ENCODE peak calls at places on chromosome 9, in five cellular contexts. E is AG09309, G is astrocyte of the spinal cord, I is AG04450, D is suprapubic skin. A is an unnamed sample.

GRCh38 chr9:129569506-129570449 is 51.1 kb downstream of the C9orf50 start:
- DNase-seq in E (no peak), G (peak; percentile 60), I (no peak), D (no peak), A (peak; percentile 45)

GRCh38 chr9:116342941-116343340 is 189.3 kb downstream of the PAPPA start:
- DNase-seq in E (no peak), G (no peak), I (no peak), D (no peak), A (no peak)

GRCh38 chr9:89878003-89878411 is 273.2 kb downstream of the GADD45G start:
- DNase-seq in E (no peak), G (no peak), I (no peak), D (no peak), A (no peak)

GRCh38 chr9:121288874-121289553 is 21.1 kb downstream of the GSN start:
- DNase-seq in E (no peak), G (peak; percentile 82), I (peak; percentile 48), D (peak; percentile 76), A (peak; percentile 88)

GRCh38 chr9:94692601-94693000 is 33.9 kb upstream of the AOPEP start:
- DNase-seq in E (no peak), G (no peak), I (no peak), D (no peak), A (no peak)

GRCh38 chr9:135605238-135605781 is 34.0 kb downstream of the GLT6D1 start:
- DNase-seq in E (no peak), G (no peak), I (no peak), D (no peak), A (no peak)

GRCh38 chr9:137105814-137106661 is 8.5 kb downstream of the DPP7 start:
- DNase-seq in E (no peak), G (no peak), I (no peak), D (no peak), A (no peak)

GRCh38 chr9:119157196-119157595 is 212.0 kb downstream of the BRINP1 start:
- DNase-seq in E (no peak), G (no peak), I (no peak), D (no peak), A (no peak)

GRCh38 chr9:297104-297794 is 82.6 kb downstream of the DOCK8 start:
- DNase-seq in E (no peak), G (no peak), I (no peak), D (no peak), A (no peak)

GRCh38 chr9:20604561-20604960 is 17.7 kb downstream of the MLLT3 start:
- DNase-seq in E (no peak), G (peak; percentile 67), I (no peak), D (no peak), A (peak; percentile 51)

GRCh38 chr9:89553451-89554020 is 51.3 kb upstream of the GADD45G start:
- DNase-seq in E (no peak), G (no peak), I (no peak), D (no peak), A (no peak)

GRCh38 chr9:3508531-3509374 is 17.0 kb downstream of the RFX3 start:
- DNase-seq in E (no peak), G (peak; percentile 64), I (no peak), D (no peak), A (peak; percentile 6)

GRCh38 chr9:137341227-137341626 is 39.2 kb upstream of the NRARP start:
- DNase-seq in E (no peak), G (no peak), I (no peak), D (no peak), A (no peak)

GRCh38 chr9:88835038-88835466 is 156.2 kb upstream of the S1PR3 start:
- DNase-seq in E (no peak), G (peak; percentile 85), I (no peak), D (no peak), A (peak; percentile 84)

GRCh38 chr9:93108301-93109041 is 12.5 kb downstream of the CARD19 start:
- DNase-seq in E (no peak), G (no peak), I (no peak), D (peak; percentile 60), A (no peak)

GRCh38 chr9:92610470-92611420 is 59.2 kb downstream of the IPPK start:
- DNase-seq in E (peak; percentile 39), G (no peak), I (no peak), D (no peak), A (no peak)

DNA sequence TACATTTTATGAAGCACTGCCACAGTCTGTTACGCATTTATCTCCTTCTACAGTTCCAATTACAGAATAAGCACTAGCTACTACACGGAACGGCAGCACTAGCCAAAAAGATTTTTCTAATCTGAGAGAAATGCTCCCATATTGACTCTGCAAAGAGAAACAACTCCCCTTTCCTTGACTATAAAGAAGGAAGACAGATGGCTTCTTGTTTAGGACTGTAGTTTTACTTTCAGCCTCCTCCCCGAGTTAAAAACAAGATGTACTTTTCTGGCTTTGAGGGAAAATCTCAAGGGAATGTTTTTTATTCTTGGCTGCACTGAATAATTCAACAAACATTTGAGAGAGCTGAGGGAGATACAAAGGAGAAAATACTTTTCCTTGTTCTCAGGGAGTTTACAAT is 1.9 kb upstream of the SLC44A1 start:
- DNase-seq in E (no peak), G (no peak), I (no peak), D (no peak), A (peak; percentile 46)
- H3K4me3 ChIP-seq in E (no peak overlapping the region), G (no peak overlapping the region), I (no peak overlapping the region), D (no peak overlapping the region), A (peak overlapping the region; percentile 41)

GRCh38 chr9:36018755-36019720 is 17.7 kb upstream of the RECK start:
- DNase-seq in E (no peak), G (no peak), I (peak; percentile 67), D (no peak), A (no peak)

GRCh38 chr9:36018129-36018528 is 18.6 kb upstream of the RECK start:
- DNase-seq in E (no peak), G (no peak), I (no peak), D (no peak), A (no peak)

GRCh38 chr9:36025751-36026150 is 11.0 kb upstream of the RECK start:
- DNase-seq in E (no peak), G (no peak), I (no peak), D (no peak), A (no peak)

GRCh38 chr9:36021968-36022367 is 14.7 kb upstream of the RECK start:
- DNase-seq in E (no peak), G (no peak), I (no peak), D (no peak), A (no peak)

DNA sequence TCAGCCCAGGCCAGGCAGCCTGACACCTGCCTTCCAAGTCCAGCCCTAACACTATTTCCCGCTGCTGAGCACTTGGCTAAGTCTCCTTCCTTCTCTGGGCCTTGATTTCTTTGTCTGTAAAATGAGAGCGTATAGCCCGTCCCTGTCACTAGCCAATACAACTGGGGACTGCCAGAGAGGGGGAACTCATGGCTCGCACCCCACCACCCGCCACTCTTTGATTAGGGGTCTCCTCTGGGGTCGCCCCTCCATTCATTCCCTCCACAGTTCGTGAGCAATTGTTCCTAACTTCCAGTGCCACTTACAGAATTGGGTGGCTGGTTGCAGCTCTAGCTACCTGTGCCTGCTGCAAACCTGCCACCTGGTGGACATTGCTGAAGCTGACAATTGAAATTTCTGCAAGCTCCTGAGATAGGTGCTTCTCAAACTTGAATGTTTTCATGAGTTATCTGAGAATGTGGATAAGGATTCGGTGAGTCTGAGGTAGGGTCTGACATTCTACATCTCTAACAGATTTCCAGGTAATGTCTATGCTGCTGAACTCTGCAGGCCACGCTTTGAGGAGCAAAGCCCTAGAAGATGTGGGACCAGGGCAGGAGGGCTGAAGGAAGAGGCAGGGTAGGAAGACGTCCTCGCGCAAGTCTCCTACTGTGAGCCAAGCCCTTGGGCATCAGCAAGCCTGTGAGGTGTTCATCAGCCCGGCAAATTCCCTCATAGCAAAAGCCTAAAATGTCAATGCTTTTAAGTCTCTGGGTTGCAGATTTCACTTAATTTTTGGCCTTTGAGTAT is 13.3 kb upstream of the RECK start:
- DNase-seq in E (no peak), G (peak; percentile 72), I (no peak), D (peak; percentile 73), A (peak; percentile 84)
- TF ChIP-seq CTCF in E (peak; percentile 92), G (peak; percentile 84), I (peak; percentile 87), D (peak; percentile 82), A (peak; percentile 84)

DNA sequence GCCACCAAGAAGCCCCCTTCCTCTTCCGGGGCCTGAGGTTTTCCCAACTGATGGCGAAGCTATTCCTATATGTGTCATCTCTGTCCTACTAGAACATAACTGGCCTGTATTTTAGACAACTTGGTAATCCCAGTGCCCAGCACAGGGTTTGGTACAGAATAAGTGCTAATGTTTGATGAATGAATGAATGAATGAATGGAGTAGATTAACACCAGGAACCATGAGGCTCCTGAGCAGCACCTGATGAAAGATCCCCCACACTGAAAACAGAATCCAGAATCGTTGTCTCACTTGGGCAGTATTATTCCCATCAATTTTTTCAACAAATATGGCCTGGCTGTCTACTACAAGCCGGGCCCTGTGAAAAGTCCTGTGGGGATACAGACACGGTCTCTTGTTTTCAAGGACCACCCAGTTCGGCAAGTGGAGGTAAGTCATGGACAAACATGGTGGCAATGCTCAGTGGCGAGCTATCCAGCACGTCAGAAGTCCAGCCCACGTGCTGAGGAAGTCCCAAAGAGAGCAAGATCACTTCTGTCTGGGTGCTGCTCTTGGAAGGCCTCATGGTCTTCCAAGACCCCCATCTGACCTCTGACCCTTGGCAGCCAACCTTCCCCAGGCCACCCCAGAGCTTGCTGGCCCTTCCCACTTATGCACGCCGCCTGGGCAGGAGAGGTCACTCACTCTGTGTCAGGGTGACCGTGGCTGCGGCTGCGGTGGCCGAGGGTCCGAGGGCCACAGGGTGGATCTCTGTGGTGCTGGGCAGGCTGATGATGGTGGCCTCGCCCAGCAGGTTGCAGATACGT is 1.0 kb downstream of the NAIF1 start:
- DNase-seq in E (no peak), G (no peak), I (no peak), D (no peak), A (no peak)
- H3K4me3 ChIP-seq in E (peak overlapping the region; percentile 57), G (peak overlapping the region; percentile 38), I (peak overlapping the region; percentile 58), D (peak overlapping the region; percentile 94), A (peak overlapping the region; percentile 61)

GRCh38 chr9:130930804-130931349 is 8.2 kb downstream of the FIBCD1 start:
- DNase-seq in E (no peak), G (no peak), I (no peak), D (no peak), A (no peak)

GRCh38 chr9:130931508-130932150 is 7.4 kb downstream of the FIBCD1 start:
- DNase-seq in E (no peak), G (no peak), I (no peak), D (no peak), A (no peak)

GRCh38 chr9:130934246-130934645 is 4.8 kb downstream of the FIBCD1 start:
- DNase-seq in E (no peak), G (no peak), I (no peak), D (no peak), A (no peak)

GRCh38 chr9:130933114-130934046 is 5.7 kb downstream of the FIBCD1 start:
- DNase-seq in E (peak; percentile 28), G (peak; percentile 65), I (no peak), D (no peak), A (peak; percentile 48)

DNA sequence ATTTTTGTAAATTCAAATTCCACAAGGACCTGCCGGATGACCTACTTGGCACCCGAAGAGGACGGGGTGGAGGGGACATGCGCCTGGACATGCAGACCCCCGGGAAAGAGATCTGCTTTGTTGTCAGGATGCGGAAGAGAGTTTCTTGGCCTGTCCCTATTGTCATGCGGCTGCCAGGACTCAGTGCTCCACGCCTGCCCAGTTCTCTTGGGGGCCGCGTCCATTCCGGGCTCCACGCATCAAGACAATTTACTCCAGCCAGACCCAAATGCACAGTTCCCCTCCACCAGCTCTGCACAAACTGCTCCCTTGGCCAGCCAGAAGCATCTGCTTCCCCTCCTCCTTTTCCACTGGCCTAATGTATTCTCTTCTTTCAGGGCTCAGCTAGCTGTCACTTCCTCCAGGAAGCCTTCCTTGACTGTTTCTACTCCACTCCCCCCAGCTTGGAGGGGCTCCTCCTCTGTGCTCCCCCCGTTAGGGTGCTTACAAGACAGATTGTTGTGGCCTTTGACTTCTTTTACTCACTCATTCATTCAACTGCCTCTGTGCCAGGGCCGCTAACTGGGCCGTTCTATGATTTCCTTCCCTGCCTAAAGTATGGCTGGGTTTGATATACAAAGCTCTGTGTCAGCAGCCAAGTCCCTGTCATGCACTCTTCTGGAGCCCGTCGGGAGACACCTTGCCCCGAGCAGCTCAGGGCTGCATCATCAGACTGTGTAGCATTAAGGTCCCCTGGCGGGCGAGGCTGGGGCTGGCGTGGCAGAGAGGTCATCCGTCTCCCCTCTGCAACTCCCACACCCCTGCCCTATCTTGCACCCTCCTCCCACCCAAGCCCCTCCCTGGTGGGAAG is 6.6 kb downstream of the FIBCD1 start:
- DNase-seq in E (no peak), G (no peak), I (no peak), D (no peak), A (peak; percentile 40)
- TF ChIP-seq CTCF in E (no peak), G (peak; percentile 11), I (peak; percentile 28), D (no peak), A (peak; percentile 20)

A was measured in fibroblast of pulmonary artery.